ENCODE peak calls at places on chromosomes 12 and 14, in four cellular contexts. One of them, this sample, is unnamed.

GRCh38 chr12:60052483-60052882 is 456.7 kb downstream of the SLC16A7 start:
- DNase-seq in MM.1S: no peak
- DNase-seq in A549: no peak
- DNase-seq in stomach: no peak
- DNase-seq in this sample: no peak

GRCh38 chr12:86713121-86713520 is 456.9 kb upstream of the MGAT4C start:
- DNase-seq in A549: no peak
- DNase-seq in stomach: no peak
- DNase-seq in MM.1S: no peak
- DNase-seq in this sample: no peak

GRCh38 chr14:50013198-50013918 is 103.0 kb downstream of the VCPKMT start:
- DNase-seq in MM.1S: no peak
- DNase-seq in stomach: no peak
- DNase-seq in A549: no peak
- DNase-seq in this sample: no peak

GRCh38 chr14:105389534-105389933 is 8.8 kb upstream of the TEX22 start:
- DNase-seq in stomach: no peak
- DNase-seq in MM.1S: no peak
- DNase-seq in A549: no peak
- DNase-seq in this sample: no peak

GRCh38 chr12:64187370-64187769 is 34.7 kb downstream of the KICS2 start:
- DNase-seq in stomach: no peak
- DNase-seq in MM.1S: no peak
- DNase-seq in A549: no peak
- DNase-seq in this sample: no peak

GRCh38 chr12:31570880-31571279 is 20.1 kb downstream of the DENND5B start:
- DNase-seq in A549: no peak
- DNase-seq in MM.1S: no peak
- DNase-seq in stomach: no peak
- DNase-seq in this sample: no peak

GRCh38 chr14:88326352-88327103 is 3.5 kb upstream of the KCNK10 start:
- DNase-seq in MM.1S: no peak
- DNase-seq in stomach: no peak
- DNase-seq in A549: no peak
- DNase-seq in this sample: no peak

GRCh38 chr14:90807060-90807459 is 9.2 kb downstream of the TTC7B start:
- DNase-seq in MM.1S: no peak
- DNase-seq in stomach: no peak
- DNase-seq in A549: no peak
- DNase-seq in this sample: no peak

GRCh38 chr12:122862872-122863701 is 27.8 kb downstream of the HIP1R start:
- DNase-seq in stomach: peak; percentile 77
- DNase-seq in MM.1S: no peak
- DNase-seq in A549: no peak
- DNase-seq in this sample: no peak

GRCh38 chr14:92160619-92161018 is 38.9 kb downstream of the CPSF2 start:
- DNase-seq in MM.1S: no peak
- DNase-seq in stomach: no peak
- DNase-seq in A549: peak; percentile 45
- DNase-seq in this sample: no peak

GRCh38 chr12:94208433-94208921 is 60.1 kb downstream of the PLXNC1 start:
- DNase-seq in MM.1S: peak; percentile 83
- DNase-seq in stomach: no peak
- DNase-seq in A549: no peak
- DNase-seq in this sample: peak; percentile 46

GRCh38 chr12:102475355-102475754 is 5.0 kb downstream of the IGF1 start:
- DNase-seq in stomach: no peak
- DNase-seq in MM.1S: no peak
- DNase-seq in A549: no peak
- DNase-seq in this sample: no peak

DNA sequence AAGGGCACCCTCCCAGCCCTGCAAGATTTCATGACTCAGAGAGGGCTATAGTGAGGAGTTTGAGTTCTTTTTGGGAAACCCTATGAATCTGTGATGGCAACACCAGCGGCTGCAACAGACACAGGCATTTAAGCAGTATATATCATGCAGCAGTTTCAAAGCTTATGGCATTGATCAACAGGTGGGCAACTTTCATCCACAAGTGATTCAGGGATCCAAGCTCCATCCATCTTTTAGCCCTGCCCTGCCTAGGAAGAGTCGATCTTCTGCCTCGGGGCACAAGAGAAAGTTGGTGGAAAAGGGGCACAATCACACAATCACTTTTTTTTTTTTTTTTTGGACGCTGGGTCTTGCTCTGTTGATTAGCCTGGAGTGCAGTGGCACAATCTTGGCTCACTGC is 8.3 kb upstream of the FAM222A start:
- DNase-seq in MM.1S: no peak
- DNase-seq in stomach: no peak
- DNase-seq in A549: no peak
- DNase-seq in this sample: no peak
- TF ChIP-seq CTCF in MM.1S: no peak
- TF ChIP-seq CTCF in stomach: no peak
- TF ChIP-seq CTCF in A549: no peak
- TF ChIP-seq CTCF in this sample: no peak

DNA sequence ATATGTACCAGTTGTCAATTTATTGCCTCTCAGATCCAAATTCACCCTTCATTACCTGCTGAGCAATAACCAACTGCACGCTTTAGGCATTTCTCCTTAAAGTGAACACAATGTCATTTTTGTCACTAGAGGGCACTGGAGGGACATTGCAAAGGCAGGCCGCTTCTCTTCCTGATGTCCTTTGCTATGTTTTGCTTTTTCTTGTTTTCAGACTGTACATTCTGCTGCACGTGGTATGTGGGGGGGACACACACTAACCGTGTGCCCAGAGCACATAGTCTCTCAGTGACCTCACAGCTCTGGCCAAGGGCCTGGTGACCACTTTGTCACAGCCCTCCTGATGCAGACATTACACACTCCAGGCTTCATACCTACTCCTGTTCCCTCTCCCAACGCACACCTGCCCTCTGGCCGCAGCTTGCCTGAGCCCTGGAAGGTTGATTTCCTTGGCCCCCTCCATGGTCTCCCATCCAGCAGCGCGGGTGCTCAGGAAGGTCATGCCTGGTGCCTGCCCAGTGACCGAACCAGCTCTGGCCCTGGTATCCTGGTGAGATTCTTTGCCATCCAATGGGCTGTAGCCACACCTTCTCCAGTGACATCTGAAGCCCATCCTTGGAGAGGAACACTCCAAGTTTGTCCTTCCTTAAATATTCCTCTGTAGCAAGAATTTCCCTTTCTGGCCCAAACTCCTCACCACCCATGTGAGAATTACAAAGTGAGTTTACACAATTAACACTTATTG is 39.9 kb downstream of the MYO1H start:
- DNase-seq in MM.1S: peak; percentile 72
- DNase-seq in stomach: no peak
- DNase-seq in A549: peak; percentile 68
- DNase-seq in this sample: peak; percentile 26
- TF ChIP-seq CTCF in MM.1S: peak; percentile 83
- TF ChIP-seq CTCF in stomach: no peak
- TF ChIP-seq CTCF in A549: peak; percentile 57
- TF ChIP-seq CTCF in this sample: peak; percentile 42

GRCh38 chr14:35386673-35387125 is 17.9 kb downstream of the NFKBIA start:
- DNase-seq in MM.1S: no peak
- DNase-seq in stomach: no peak
- DNase-seq in A549: no peak
- DNase-seq in this sample: no peak

GRCh38 chr14:35387209-35387608 is 17.3 kb downstream of the NFKBIA start:
- DNase-seq in MM.1S: no peak
- DNase-seq in stomach: no peak
- DNase-seq in A549: no peak
- DNase-seq in this sample: no peak

GRCh38 chr14:35385042-35385839 is 19.3 kb downstream of the NFKBIA start:
- DNase-seq in A549: peak; percentile 89
- DNase-seq in MM.1S: no peak
- DNase-seq in stomach: peak; percentile 63
- DNase-seq in this sample: no peak

GRCh38 chr14:35383569-35384385 is 20.8 kb downstream of the NFKBIA start:
- DNase-seq in MM.1S: no peak
- DNase-seq in A549: no peak
- DNase-seq in stomach: no peak
- DNase-seq in this sample: no peak

GRCh38 chr14:35384386-35385041 is 20.0 kb downstream of the NFKBIA start:
- DNase-seq in MM.1S: no peak
- DNase-seq in stomach: no peak
- DNase-seq in A549: peak; percentile 80
- DNase-seq in this sample: no peak
- TF ChIP-seq CTCF in MM.1S: no peak
- TF ChIP-seq CTCF in stomach: no peak
- TF ChIP-seq CTCF in A549: no peak
- TF ChIP-seq CTCF in this sample: no peak

GRCh38 chr14:38016497-38016896 is 191.2 kb upstream of the SSTR1 start:
- DNase-seq in MM.1S: no peak
- DNase-seq in A549: no peak
- DNase-seq in stomach: no peak
- DNase-seq in this sample: no peak
- TF ChIP-seq CTCF in MM.1S: peak; percentile 26
- TF ChIP-seq CTCF in A549: no peak
- TF ChIP-seq CTCF in stomach: no peak
- TF ChIP-seq CTCF in this sample: no peak

GRCh38 chr12:82671673-82672195 is 15.0 kb upstream of the TMTC2 start:
- DNase-seq in A549: no peak
- DNase-seq in stomach: no peak
- DNase-seq in MM.1S: no peak
- DNase-seq in this sample: no peak
- TF ChIP-seq CTCF in A549: no peak
- TF ChIP-seq CTCF in stomach: no peak
- TF ChIP-seq CTCF in MM.1S: no peak
- TF ChIP-seq CTCF in this sample: no peak

GRCh38 chr12:40376533-40377267 is 151.9 kb downstream of the LRRK2 start:
- DNase-seq in MM.1S: no peak
- DNase-seq in A549: no peak
- DNase-seq in stomach: no peak
- DNase-seq in this sample: no peak

GRCh38 chr12:40378721-40379120 is 153.9 kb downstream of the LRRK2 start:
- DNase-seq in MM.1S: no peak
- DNase-seq in stomach: no peak
- DNase-seq in A549: no peak
- DNase-seq in this sample: no peak

GRCh38 chr12:40375076-40375475 is 150.3 kb downstream of the LRRK2 start:
- DNase-seq in MM.1S: no peak
- DNase-seq in A549: peak; percentile 37
- DNase-seq in stomach: no peak
- DNase-seq in this sample: no peak
- TF ChIP-seq CTCF in MM.1S: peak; percentile 47
- TF ChIP-seq CTCF in A549: peak; percentile 22
- TF ChIP-seq CTCF in stomach: no peak
- TF ChIP-seq CTCF in this sample: no peak

GRCh38 chr12:29889737-29890136 is 106.0 kb upstream of the TMTC1 start:
- DNase-seq in stomach: peak; percentile 55
- DNase-seq in A549: peak; percentile 39
- DNase-seq in MM.1S: no peak
- DNase-seq in this sample: no peak
- TF ChIP-seq CTCF in stomach: no peak
- TF ChIP-seq CTCF in A549: no peak
- TF ChIP-seq CTCF in MM.1S: peak; percentile 51
- TF ChIP-seq CTCF in this sample: peak; percentile 34

This sample was measured in GM10248.